ENCODE peak calls at places on chromosomes 3 and 15, in four cellular contexts. G is left ventricle myocardium superior, R is NCI-H1105, A is NCI-H774. B is an unnamed sample.

GRCh38 chr15:101267320-101268104 is 9.8 kb downstream of the SELENOS start:
- DNase-seq in G (peak; percentile 41), R (no peak), A (no peak), B (no peak)

GRCh38 chr3:128355549-128355930 is 111.2 kb downstream of the DNAJB8 start:
- DNase-seq in G (no peak), R (no peak), A (no peak), B (no peak)

GRCh38 chr3:14788644-14789043 is 30.1 kb upstream of the FGD5 start:
- DNase-seq in G (no peak), R (no peak), A (no peak), B (no peak)

GRCh38 chr15:50415752-50416404 is 8.3 kb upstream of the USP8 start:
- DNase-seq in G (no peak), R (no peak), A (peak; percentile 38), B (no peak)

GRCh38 chr3:72334681-72335457 is 513.4 kb downstream of the SHQ1 start:
- DNase-seq in G (no peak), R (no peak), A (no peak), B (no peak)

GRCh38 chr3:65557915-65558564 is 480.7 kb downstream of the MAGI1 start:
- DNase-seq in G (no peak), R (no peak), A (no peak), B (no peak)

GRCh38 chr3:42077785-42078184 is 13.4 kb upstream of the TRAK1 start:
- DNase-seq in G (peak; percentile 67), R (no peak), A (no peak), B (no peak)

GRCh38 chr3:115680802-115681345 is 57.6 kb downstream of the GAP43 start:
- DNase-seq in G (no peak), R (no peak), A (no peak), B (no peak)

GRCh38 chr3:138944842-138945645 is 1.9 kb downstream of the FOXL2 start:
- DNase-seq in G (no peak), R (peak; percentile 31), A (no peak), B (no peak)

GRCh38 chr3:90054306-90054705 is 946.9 kb downstream of the EPHA3 start:
- DNase-seq in G (no peak), R (no peak), A (no peak), B (no peak)

GRCh38 chr3:150545419-150546225 is 674 bp downstream of the SERP1 start:
- DNase-seq in G (no peak), R (peak; percentile 67), A (no peak), B (no peak)

GRCh38 chr3:185659942-185660921 is 74.1 kb downstream of the SENP2 start:
- DNase-seq in G (peak; percentile 81), R (peak; percentile 81), A (peak; percentile 86), B (peak; percentile 40)

GRCh38 chr15:31280831-31281216 is 45.8 kb upstream of the KLF13 start:
- DNase-seq in G (no peak), R (no peak), A (no peak), B (no peak)

GRCh38 chr3:8723612-8724011 is 10.0 kb upstream of the CAV3 start:
- DNase-seq in G (no peak), R (no peak), A (no peak), B (no peak)

GRCh38 chr3:194637066-194637465 is 3.8 kb upstream of the TMEM44 start:
- DNase-seq in G (no peak), R (no peak), A (no peak), B (no peak)

B was measured in naive thymus-derived CD4-positive, alpha-beta T cell.